ENCODE peak calls at places on chromosomes 11 and 22, in four cellular contexts. One of them, this sample, is unnamed.

GRCh38 chr22:19477321-19478085 is 1.5 kb downstream of the UFD1 start:
- DNase-seq in NCI-H345: no peak
- DNase-seq in NCI-H774: no peak
- DNase-seq in NCI-H82: no peak
- DNase-seq in this sample: peak; percentile 31

GRCh38 chr22:19832476-19833108 is 22.1 kb downstream of the GNB1L start:
- DNase-seq in NCI-H345: no peak
- DNase-seq in NCI-H774: no peak
- DNase-seq in NCI-H82: no peak
- DNase-seq in this sample: no peak

GRCh38 chr11:45935349-45936064 is 13.1 kb downstream of the LARGE2 start:
- DNase-seq in NCI-H345: no peak
- DNase-seq in NCI-H774: no peak
- DNase-seq in NCI-H82: no peak
- DNase-seq in this sample: no peak

GRCh38 chr11:94149435-94149834 is 20.8 kb downstream of the PANX1 start:
- DNase-seq in NCI-H345: no peak
- DNase-seq in NCI-H774: no peak
- DNase-seq in NCI-H82: no peak
- DNase-seq in this sample: peak; percentile 57

GRCh38 chr22:16954060-16954403 is 54.0 kb downstream of the GAB4 start:
- DNase-seq in NCI-H345: no peak
- DNase-seq in NCI-H774: no peak
- DNase-seq in NCI-H82: no peak
- DNase-seq in this sample: no peak

GRCh38 chr11:36411202-36411640 is 98.9 kb downstream of the TRAF6 start:
- DNase-seq in NCI-H345: no peak
- DNase-seq in NCI-H774: no peak
- DNase-seq in NCI-H82: no peak
- DNase-seq in this sample: no peak

GRCh38 chr11:134050541-134051383 is 18.1 kb upstream of the JAM3 start:
- DNase-seq in NCI-H345: peak; percentile 94
- DNase-seq in NCI-H774: peak; percentile 77
- DNase-seq in NCI-H82: peak; percentile 87
- DNase-seq in this sample: peak; percentile 72

GRCh38 chr11:100581318-100581717 is 105.8 kb upstream of the ARHGAP42 start:
- DNase-seq in NCI-H345: no peak
- DNase-seq in NCI-H774: no peak
- DNase-seq in NCI-H82: no peak
- DNase-seq in this sample: no peak

GRCh38 chr11:97201743-97202612 is 812.2 kb downstream of the JRKL start:
- DNase-seq in NCI-H345: no peak
- DNase-seq in NCI-H774: no peak
- DNase-seq in NCI-H82: peak; percentile 7
- DNase-seq in this sample: no peak

GRCh38 chr22:49344196-49344595 is 483.5 kb downstream of the BRD1 start:
- DNase-seq in NCI-H345: no peak
- DNase-seq in NCI-H774: no peak
- DNase-seq in NCI-H82: no peak
- DNase-seq in this sample: no peak

GRCh38 chr11:119120639-119121007 is 757 bp upstream of the HINFP start:
- DNase-seq in NCI-H345: no peak
- DNase-seq in NCI-H774: no peak
- DNase-seq in NCI-H82: peak; percentile 59
- DNase-seq in this sample: peak; percentile 96

GRCh38 chr11:126607374-126607773 is 251.9 kb downstream of the ST3GAL4 start:
- DNase-seq in NCI-H345: peak; percentile 60
- DNase-seq in NCI-H774: peak; percentile 69
- DNase-seq in NCI-H82: peak; percentile 85
- DNase-seq in this sample: peak; percentile 88

GRCh38 chr11:119776031-119776636 is 47.1 kb upstream of the NECTIN1 start:
- DNase-seq in NCI-H345: no peak
- DNase-seq in NCI-H774: no peak
- DNase-seq in NCI-H82: no peak
- DNase-seq in this sample: no peak

GRCh38 chr11:64498151-64498550 is 92.9 kb upstream of the SLC22A12 start:
- DNase-seq in NCI-H345: no peak
- DNase-seq in NCI-H774: no peak
- DNase-seq in NCI-H82: no peak
- DNase-seq in this sample: no peak